ENCODE peak calls at places on chromosomes 13 and 19, in five cellular contexts. M, C, K, Y and G are unnamed samples.

GRCh38 chr13:97360610-97361009 is 73.4 kb upstream of the RAP2A start:
- DNase-seq in M (no peak), C (no peak), K (no peak), Y (no peak), G (no peak)

GRCh38 chr13:84497613-84498012 is 615.3 kb upstream of the SLITRK1 start:
- DNase-seq in M (no peak), C (no peak), K (no peak), Y (no peak), G (no peak)

GRCh38 chr13:77026255-77026782 is 640 bp downstream of the FBXL3 start:
- DNase-seq in M (no peak), C (peak; percentile 77), K (peak; percentile 61), Y (peak; percentile 71), G (no peak)

GRCh38 chr19:51652266-51652665 is 5.6 kb upstream of the SIGLEC14 start:
- DNase-seq in M (no peak), C (no peak), K (no peak), Y (no peak), G (no peak)

GRCh38 chr19:9883231-9883758 is 48.2 kb downstream of the PIN1 start:
- DNase-seq in M (no peak), C (no peak), K (peak; percentile 87), Y (no peak), G (no peak)

GRCh38 chr13:94247890-94248289 is 231.6 kb downstream of the DCT start:
- DNase-seq in M (no peak), C (no peak), K (no peak), Y (no peak), G (no peak)

GRCh38 chr19:40139533-40140287 is 49.0 kb upstream of the ZNF780A start:
- DNase-seq in M (no peak), C (no peak), K (peak; percentile 65), Y (peak; percentile 54), G (peak; percentile 5)

GRCh38 chr19:55246462-55247451 is 12.1 kb downstream of the PPP6R1 start:
- DNase-seq in M (no peak), C (no peak), K (no peak), Y (no peak), G (no peak)

GRCh38 chr13:25677956-25678355 is 306.2 kb downstream of the ATP8A2 start:
- DNase-seq in M (no peak), C (no peak), K (no peak), Y (no peak), G (no peak)

GRCh38 chr19:46975011-46975917 is 44.4 kb upstream of the NPAS1 start:
- DNase-seq in M (no peak), C (no peak), K (no peak), Y (peak; percentile 23), G (no peak)